ENCODE peak calls at places on chromosome 21, in eight cellular contexts. L is esophagus muscularis mucosa, P is mammary epithelial cell, R is GM12878, O is upper lobe of right lung, Q is breast epithelium, I is neural progenitor cell, M is transverse colon. F is an unnamed sample.

GRCh38 chr21:41865002-41865777 is 14.0 kb downstream of the PRDM15 start:
- DNase-seq in I (no peak), L (no peak), R (peak), M (peak), P (no peak), Q (peak), O (peak), F (no peak)

GRCh38 chr21:42364304-42364865 is 1.9 kb downstream of the TFF1 start:
- DNase-seq in I (no peak), P (no peak), O (no peak), Q (no peak), L (no peak), M (no peak), R (no peak), F (no peak)

GRCh38 chr21:42073140-42074099 is 2.3 kb downstream of the UMODL1 start:
- DNase-seq in R (no peak), P (no peak), L (no peak), Q (no peak), I (no peak), O (peak), M (no peak), F (no peak)

GRCh38 chr21:43313939-43314405 is 113.0 kb downstream of the SIK1 start:
- DNase-seq in P (no peak), O (no peak), I (no peak), Q (no peak), M (no peak), R (no peak), L (no peak), F (no peak)

GRCh38 chr21:15084668-15085067 is 19.9 kb upstream of the NRIP1 start:
- DNase-seq in Q (no peak), O (no peak), M (no peak), I (no peak), P (no peak), L (no peak), R (no peak), F (no peak)

GRCh38 chr21:16113052-16113715 is 383.4 kb downstream of the USP25 start:
- DNase-seq in P (no peak), M (no peak), L (no peak), R (no peak), O (no peak), Q (no peak), I (no peak), F (no peak)

GRCh38 chr21:29834617-29835016 is 105.2 kb downstream of the GRIK1 start:
- DNase-seq in O (no peak), L (no peak), Q (no peak), M (no peak), P (no peak), I (no peak), R (no peak), F (no peak)

GRCh38 chr21:31732891-31733520 is 1.1 kb upstream of the SCAF4 start:
- DNase-seq in I (peak), M (peak), P (no peak), Q (no peak), O (no peak), R (no peak), L (no peak), F (no peak)

GRCh38 chr21:25307489-25307888 is 299.8 kb downstream of the MRPL39 start:
- DNase-seq in M (no peak), O (no peak), L (no peak), I (no peak), P (no peak), Q (no peak), R (no peak), F (peak)

GRCh38 chr21:41759214-41759840 is 7.5 kb downstream of the RIPK4 start:
- DNase-seq in Q (no peak), R (no peak), M (no peak), I (peak), L (no peak), O (no peak), P (no peak), F (no peak)

GRCh38 chr21:38486705-38487104 is 11.6 kb downstream of the ERG start:
- DNase-seq in L (no peak), M (no peak), I (no peak), P (peak), O (no peak), R (no peak), Q (no peak), F (no peak)
- H3K27ac ChIP-seq in L (no peak), M (no peak), I (no peak), P (peak), O (no peak), R (no peak), Q (no peak), F (peak)

GRCh38 chr21:38080888-38081287 is 164.6 kb upstream of the KCNJ6 start:
- DNase-seq in Q (no peak), M (no peak), L (peak), P (no peak), I (no peak), R (no peak), O (no peak), F (no peak)
- H3K27ac ChIP-seq in Q (no peak), M (no peak), L (no peak), P (no peak), I (no peak), R (no peak), O (no peak), F (no peak)

GRCh38 chr21:45167796-45168222 is 93.4 kb downstream of the ADARB1 start:
- DNase-seq in O (no peak), Q (no peak), I (no peak), L (no peak), R (no peak), P (no peak), M (no peak), F (no peak)

GRCh38 chr21:45169001-45169400 is 94.6 kb downstream of the ADARB1 start:
- DNase-seq in I (no peak), O (no peak), Q (no peak), P (no peak), L (peak), M (no peak), R (no peak), F (no peak)

GRCh38 chr21:45170987-45171386 is 96.6 kb downstream of the ADARB1 start:
- DNase-seq in I (no peak), Q (no peak), L (peak), P (no peak), R (no peak), O (no peak), M (no peak), F (no peak)

GRCh38 chr21:45168522-45168921 is 94.1 kb downstream of the ADARB1 start:
- DNase-seq in I (no peak), P (no peak), R (no peak), M (no peak), Q (no peak), L (no peak), O (no peak), F (no peak)

GRCh38 chr21:45169682-45170081 is 95.3 kb downstream of the ADARB1 start:
- DNase-seq in O (no peak), Q (no peak), M (no peak), P (no peak), R (no peak), I (no peak), L (peak), F (no peak)
- H3K27ac ChIP-seq in O (no peak), Q (no peak), M (no peak), P (no peak), R (no peak), I (peak), L (peak), F (no peak)

GRCh38 chr21:17613242-17613676 is 558 bp upstream of the BTG3 start:
- DNase-seq in P (no peak), R (no peak), M (peak), L (no peak), O (peak), Q (no peak), I (no peak), F (no peak)
- H3K27ac ChIP-seq in P (no peak), R (no peak), M (peak), L (peak), O (peak), Q (peak), I (no peak), F (peak)

GRCh38 chr21:37208741-37209225 is 58.4 kb downstream of the VPS26C start:
- DNase-seq in O (no peak), I (no peak), Q (no peak), R (no peak), L (no peak), P (no peak), M (no peak), F (no peak)
- H3K27ac ChIP-seq in O (no peak), I (no peak), Q (peak), R (peak), L (no peak), P (no peak), M (no peak), F (no peak)

GRCh38 chr21:34885125-34885524 is 164.0 kb downstream of the RUNX1 start:
- DNase-seq in M (no peak), O (no peak), I (peak), L (peak), R (no peak), P (no peak), Q (no peak), F (no peak)
- H3K27ac ChIP-seq in M (peak), O (peak), I (no peak), L (peak), R (no peak), P (peak), Q (peak), F (peak)

DNA sequence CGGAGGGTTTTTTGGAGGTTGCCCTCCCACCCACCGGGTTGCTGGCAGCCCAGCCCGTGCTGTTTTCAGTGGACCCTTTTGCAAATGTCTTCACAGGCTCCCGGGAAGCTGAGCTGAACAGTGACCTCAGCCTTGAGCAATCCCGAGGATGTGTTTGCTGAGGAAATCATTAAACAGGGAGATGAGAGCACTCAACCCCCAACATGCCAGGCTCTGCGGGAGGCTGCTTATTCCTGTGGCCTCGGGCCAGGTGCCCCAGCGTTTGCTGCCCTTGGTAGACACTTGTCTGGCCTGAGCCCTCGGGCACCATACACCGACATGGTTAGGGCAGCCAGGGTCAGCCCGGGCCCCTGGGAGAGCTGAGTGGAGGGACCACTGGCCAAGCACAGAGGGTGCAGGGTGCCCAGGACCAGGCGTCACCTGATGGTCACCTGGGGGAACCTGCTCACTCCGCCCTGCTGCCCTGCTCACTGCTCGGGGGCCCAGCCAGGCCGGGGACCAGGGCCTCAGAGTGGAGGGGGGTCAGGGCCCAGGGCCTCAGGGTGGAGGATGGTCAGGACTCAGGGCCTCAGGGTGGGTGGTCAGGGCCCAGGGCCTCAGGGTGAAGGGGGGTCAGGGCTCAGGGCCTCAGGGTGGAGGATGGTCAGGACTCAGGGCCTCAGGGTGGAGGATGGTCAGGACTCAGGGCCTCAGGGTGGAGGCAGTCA is 42.5 kb upstream of the POFUT2 start:
- DNase-seq in Q (no peak), P (peak), O (peak), L (no peak), M (peak), I (no peak), R (no peak), F (no peak)
- H3K27ac ChIP-seq in Q (peak), P (no peak), O (peak), L (peak), M (peak), I (no peak), R (no peak), F (no peak)

GRCh38 chr21:17463441-17463840 is 49.4 kb upstream of the CXADR start:
- DNase-seq in R (no peak), P (peak), O (no peak), Q (no peak), L (no peak), I (peak), M (no peak), F (peak)

GRCh38 chr21:17461582-17461981 is 51.3 kb upstream of the CXADR start:
- DNase-seq in P (peak), O (no peak), I (no peak), L (no peak), R (no peak), M (no peak), Q (no peak), F (no peak)

GRCh38 chr21:17460094-17460493 is 52.7 kb upstream of the CXADR start:
- DNase-seq in L (no peak), I (no peak), Q (no peak), P (no peak), O (no peak), R (no peak), M (no peak), F (no peak)

GRCh38 chr21:17461014-17461413 is 51.8 kb upstream of the CXADR start:
- DNase-seq in L (no peak), M (no peak), P (peak), I (no peak), Q (no peak), O (no peak), R (no peak), F (no peak)

GRCh38 chr21:17462276-17462981 is 50.4 kb upstream of the CXADR start:
- DNase-seq in I (no peak), Q (no peak), P (no peak), R (no peak), M (peak), L (no peak), O (no peak), F (no peak)
- H3K27ac ChIP-seq in I (no peak), Q (no peak), P (no peak), R (no peak), M (peak), L (no peak), O (no peak), F (peak)

F was measured in epithelial cell of prostate.